ENCODE peak calls at places on chromosomes 5 and 9, in eight cellular contexts. H is stimulated activated CD4-positive, alpha-beta T cell treated with anti-CD3 and anti-CD28 coated beads, TNF-alpha, amount 100 ng/mL, for 24 hours; C is effector memory CD8-positive, alpha-beta T cell; S is stimulated activated CD8-positive, alpha-beta memory T cell treated with anti-CD3 and anti-CD28 coated beads, Interleukin-4, amount 100 ng/mL, for 48 hours; M is T-helper 2 cell; Y is EL; E is posterior vena cava; X is CD4-positive, alpha-beta memory T cell. P is an unnamed sample.

GRCh38 chr9:123331303-123331702 is 24.7 kb upstream of the CRB2 start:
- DNase-seq in H (no peak), C (no peak), S (no peak), M (no peak), Y (no peak), E (no peak), X (no peak), P (no peak)

GRCh38 chr9:114805670-114806551 is at the start of gene TNFSF15:
- DNase-seq in H (no peak), C (no peak), S (peak), M (no peak), Y (no peak), E (no peak), X (no peak), P (peak)

GRCh38 chr9:137178201-137178938 is 6.5 kb upstream of the TMEM210 start:
- DNase-seq in H (no peak), C (no peak), S (no peak), M (no peak), Y (peak), E (no peak), X (no peak), P (no peak)

GRCh38 chr5:73499187-73499586 is 945 bp downstream of the BTF3 start:
- DNase-seq in H (no peak), C (no peak), S (no peak), M (no peak), Y (no peak), E (no peak), X (no peak), P (no peak)

GRCh38 chr5:59773286-59773685 is 120.2 kb downstream of the PDE4D start:
- DNase-seq in H (no peak), C (no peak), S (no peak), M (no peak), Y (peak), E (no peak), X (no peak), P (no peak)

GRCh38 chr9:83070257-83070656 is 7.3 kb upstream of the RASEF start:
- DNase-seq in H (no peak), C (no peak), S (no peak), M (no peak), Y (peak), E (no peak), X (no peak), P (no peak)

GRCh38 chr9:37414503-37414943 is 8.0 kb upstream of the GRHPR start:
- DNase-seq in H (no peak), C (no peak), S (no peak), M (no peak), Y (no peak), E (peak), X (no peak), P (no peak)

GRCh38 chr9:88106492-88106891 is 31.8 kb downstream of the SPATA31C2 start:
- DNase-seq in H (no peak), C (no peak), S (peak), M (no peak), Y (peak), E (no peak), X (no peak), P (no peak)

GRCh38 chr5:153511632-153512031 is 21.2 kb downstream of the GRIA1 start:
- DNase-seq in H (no peak), C (no peak), S (no peak), M (no peak), Y (no peak), E (no peak), X (no peak), P (no peak)

GRCh38 chr5:37842048-37842447 is 2.2 kb upstream of the GDNF start:
- DNase-seq in H (no peak), C (no peak), S (no peak), M (no peak), Y (no peak), E (no peak), X (no peak), P (no peak)

GRCh38 chr5:135392256-135392655 is 6.8 kb downstream of the MACROH2A1 start:
- DNase-seq in H (no peak), C (no peak), S (no peak), M (no peak), Y (peak), E (no peak), X (no peak), P (no peak)

GRCh38 chr5:148398698-148399121 is 15.0 kb downstream of the FBXO38 start:
- DNase-seq in H (no peak), C (no peak), S (no peak), M (no peak), Y (no peak), E (no peak), X (no peak), P (no peak)

GRCh38 chr5:62309107-62309506 is 3.1 kb downstream of the KIF2A start:
- DNase-seq in H (no peak), C (no peak), S (no peak), M (no peak), Y (no peak), E (no peak), X (no peak), P (no peak)

GRCh38 chr9:81472701-81473100 is 216.6 kb downstream of the TLE1 start:
- DNase-seq in H (no peak), C (no peak), S (no peak), M (no peak), Y (no peak), E (no peak), X (no peak), P (no peak)